ENCODE peak calls at places on chromosomes 16 and 17, in nine cellular contexts. A is left ventricle myocardium inferior, U is stomach, I is T-cell, P is C1 segment of cervical spinal cord, M is NCI-H1092, J is NCI-H1417, L is fibroblast of the conjunctiva, F is nucleus accumbens. D is an unnamed sample.

GRCh38 chr17:68981288-68981687 is 26.1 kb upstream of the ABCA8 start:
- DNase-seq in A (no peak), U (peak), I (no peak), P (no peak), M (no peak), J (no peak), L (peak), F (no peak), D (no peak)

GRCh38 chr17:37261286-37261685 is 114.5 kb upstream of the C17orf78 start:
- DNase-seq in A (no peak), U (no peak), I (no peak), P (no peak), M (no peak), J (no peak), L (no peak), F (no peak), D (no peak)

GRCh38 chr16:85136705-85137322 is 24.5 kb upstream of the CIBAR2 start:
- DNase-seq in A (peak), U (peak), I (no peak), P (no peak), M (no peak), J (no peak), L (peak), F (no peak), D (no peak)

GRCh38 chr16:20814761-20815160 is 8.4 kb downstream of the REXO5 start:
- DNase-seq in A (no peak), U (no peak), I (no peak), P (no peak), M (no peak), J (no peak), L (no peak), F (no peak), D (no peak)

GRCh38 chr16:48168089-48168488 is 12.3 kb upstream of the ABCC12 start:
- DNase-seq in A (no peak), U (no peak), I (no peak), P (no peak), M (no peak), J (no peak), L (no peak), F (no peak), D (no peak)

GRCh38 chr17:73068322-73069153 is 23.9 kb downstream of the SLC39A11 start:
- DNase-seq in A (no peak), U (no peak), I (no peak), P (no peak), M (no peak), J (no peak), L (peak), F (no peak), D (peak)

GRCh38 chr16:89549007-89549700 is 11.3 kb upstream of the RPL13 start:
- DNase-seq in A (no peak), U (no peak), I (no peak), P (no peak), M (no peak), J (no peak), L (no peak), F (no peak), D (no peak)

GRCh38 chr17:75124041-75124818 is 7.3 kb downstream of the NT5C start:
- DNase-seq in A (peak), U (peak), I (no peak), P (no peak), M (no peak), J (peak), L (peak), F (peak), D (peak)

GRCh38 chr17:78706271-78706915 is 75.7 kb downstream of the CYTH1 start:
- DNase-seq in A (no peak), U (peak), I (no peak), P (no peak), M (no peak), J (no peak), L (no peak), F (no peak), D (no peak)

GRCh38 chr16:85492617-85492957 is 120.5 kb upstream of the GSE1 start:
- DNase-seq in A (no peak), U (no peak), I (no peak), P (no peak), M (no peak), J (no peak), L (no peak), F (no peak), D (peak)

GRCh38 chr16:57815987-57816745 is 13.9 kb upstream of the KIFC3 start:
- DNase-seq in A (peak), U (peak), I (peak), P (peak), M (no peak), J (peak), L (peak), F (no peak), D (peak)

GRCh38 chr16:60681014-60681413 is 1355.2 kb downstream of the CDH8 start:
- DNase-seq in A (no peak), U (no peak), I (no peak), P (no peak), M (no peak), J (no peak), L (no peak), F (no peak), D (no peak)

GRCh38 chr17:77696720-77697460 is 261.6 kb upstream of the TNRC6C start:
- DNase-seq in A (no peak), U (no peak), I (no peak), P (no peak), M (no peak), J (peak), L (no peak), F (no peak), D (peak)

GRCh38 chr16:66596986-66597848 is 7.3 kb upstream of the CMTM3 start:
- DNase-seq in A (no peak), U (no peak), I (no peak), P (no peak), M (no peak), J (no peak), L (no peak), F (no peak), D (no peak)

GRCh38 chr17:4678448-4679026 is 25.4 kb downstream of the PELP1 start:
- DNase-seq in A (no peak), U (no peak), I (no peak), P (no peak), M (no peak), J (no peak), L (peak), F (no peak), D (peak)

GRCh38 chr16:4795181-4795827 is at the start of gene SMIM22:
- DNase-seq in A (no peak), U (peak), I (no peak), P (no peak), M (peak), J (peak), L (no peak), F (no peak), D (no peak)

GRCh38 chr17:8470447-8471047 is 34.9 kb downstream of the NDEL1 start:
- DNase-seq in A (peak), U (no peak), I (no peak), P (peak), M (no peak), J (peak), L (no peak), F (no peak), D (peak)

GRCh38 chr16:87581867-87582220 is 20.5 kb upstream of the JPH3 start:
- DNase-seq in A (peak), U (peak), I (no peak), P (no peak), M (no peak), J (no peak), L (peak), F (no peak), D (peak)

GRCh38 chr17:32827227-32827626 is 49.7 kb downstream of the MYO1D start:
- DNase-seq in A (no peak), U (no peak), I (no peak), P (no peak), M (no peak), J (no peak), L (no peak), F (no peak), D (no peak)

GRCh38 chr17:66190738-66191606 is 961 bp downstream of the CEP112 start:
- DNase-seq in A (no peak), U (no peak), I (no peak), P (no peak), M (no peak), J (no peak), L (no peak), F (no peak), D (no peak)